ENCODE peak calls at places on chromosome 14, in four cellular contexts. One of them, this sample, is unnamed.

GRCh38 chr14:38137005-38137404 is 70.7 kb upstream of the SSTR1 start:
- DNase-seq in naive thymus-derived CD4-positive, alpha-beta T cell: no peak
- DNase-seq in OCI-LY7: no peak
- DNase-seq in lung: no peak
- DNase-seq in this sample: no peak

GRCh38 chr14:34059925-34060746 is 109.3 kb upstream of the EGLN3 start:
- DNase-seq in OCI-LY7: no peak
- DNase-seq in naive thymus-derived CD4-positive, alpha-beta T cell: peak; percentile 77
- DNase-seq in lung: peak; percentile 49
- DNase-seq in this sample: peak; percentile 72

GRCh38 chr14:100906420-100906819 is 2.9 kb upstream of the RTL1 start:
- DNase-seq in naive thymus-derived CD4-positive, alpha-beta T cell: no peak
- DNase-seq in lung: no peak
- DNase-seq in OCI-LY7: peak; percentile 26
- DNase-seq in this sample: no peak

GRCh38 chr14:24296341-24297157 is 3.0 kb downstream of the DHRS1 start:
- DNase-seq in lung: peak; percentile 71
- DNase-seq in naive thymus-derived CD4-positive, alpha-beta T cell: peak; percentile 63
- DNase-seq in OCI-LY7: peak; percentile 76
- DNase-seq in this sample: peak; percentile 84

GRCh38 chr14:96204151-96205058 is at the start of gene BDKRB2:
- DNase-seq in OCI-LY7: no peak
- DNase-seq in naive thymus-derived CD4-positive, alpha-beta T cell: no peak
- DNase-seq in lung: peak; percentile 70
- DNase-seq in this sample: no peak

GRCh38 chr14:74804219-74804825 is 41.2 kb downstream of the YLPM1 start:
- DNase-seq in lung: no peak
- DNase-seq in OCI-LY7: peak; percentile 57
- DNase-seq in naive thymus-derived CD4-positive, alpha-beta T cell: no peak
- DNase-seq in this sample: no peak

GRCh38 chr14:105839425-105840265 is 313.3 kb downstream of the TMEM121 start:
- DNase-seq in naive thymus-derived CD4-positive, alpha-beta T cell: no peak
- DNase-seq in OCI-LY7: no peak
- DNase-seq in lung: no peak
- DNase-seq in this sample: no peak

GRCh38 chr14:77409131-77409533 is 14.2 kb downstream of the NOXRED1 start:
- DNase-seq in lung: no peak
- DNase-seq in OCI-LY7: peak; percentile 34
- DNase-seq in naive thymus-derived CD4-positive, alpha-beta T cell: no peak
- DNase-seq in this sample: no peak

GRCh38 chr14:22226381-22226780 is 362.6 kb downstream of the DAD1 start:
- DNase-seq in OCI-LY7: peak; percentile 27
- DNase-seq in naive thymus-derived CD4-positive, alpha-beta T cell: no peak
- DNase-seq in lung: no peak
- DNase-seq in this sample: peak; percentile 61

GRCh38 chr14:96271421-96271762 is 15.4 kb downstream of the BDKRB1 start:
- DNase-seq in naive thymus-derived CD4-positive, alpha-beta T cell: no peak
- DNase-seq in OCI-LY7: no peak
- DNase-seq in lung: no peak
- DNase-seq in this sample: no peak

GRCh38 chr14:104135121-104135903 is 3.1 kb upstream of the KIF26A start:
- DNase-seq in lung: no peak
- DNase-seq in OCI-LY7: no peak
- DNase-seq in naive thymus-derived CD4-positive, alpha-beta T cell: no peak
- DNase-seq in this sample: no peak

GRCh38 chr14:74085047-74085637 is 386 bp downstream of the LIN52 start:
- DNase-seq in OCI-LY7: peak; percentile 12
- DNase-seq in naive thymus-derived CD4-positive, alpha-beta T cell: no peak
- DNase-seq in lung: no peak
- DNase-seq in this sample: no peak

GRCh38 chr14:23375527-23376251 is 1.2 kb upstream of the CMTM5 start:
- DNase-seq in OCI-LY7: no peak
- DNase-seq in lung: no peak
- DNase-seq in naive thymus-derived CD4-positive, alpha-beta T cell: no peak
- DNase-seq in this sample: no peak

GRCh38 chr14:71362282-71362681 is 455.0 kb downstream of the PCNX1 start:
- DNase-seq in naive thymus-derived CD4-positive, alpha-beta T cell: no peak
- DNase-seq in OCI-LY7: no peak
- DNase-seq in lung: no peak
- DNase-seq in this sample: no peak

GRCh38 chr14:71361335-71361734 is 454.1 kb downstream of the PCNX1 start:
- DNase-seq in lung: no peak
- DNase-seq in naive thymus-derived CD4-positive, alpha-beta T cell: no peak
- DNase-seq in OCI-LY7: no peak
- DNase-seq in this sample: no peak

GRCh38 chr14:71363961-71364360 is 456.7 kb downstream of the PCNX1 start:
- DNase-seq in lung: no peak
- DNase-seq in OCI-LY7: no peak
- DNase-seq in naive thymus-derived CD4-positive, alpha-beta T cell: no peak
- DNase-seq in this sample: no peak

GRCh38 chr14:71361874-71362273 is 454.6 kb downstream of the PCNX1 start:
- DNase-seq in naive thymus-derived CD4-positive, alpha-beta T cell: no peak
- DNase-seq in OCI-LY7: no peak
- DNase-seq in lung: no peak
- DNase-seq in this sample: no peak

GRCh38 chr14:71362920-71363584 is 455.8 kb downstream of the PCNX1 start:
- DNase-seq in lung: no peak
- DNase-seq in naive thymus-derived CD4-positive, alpha-beta T cell: no peak
- DNase-seq in OCI-LY7: no peak
- DNase-seq in this sample: no peak
- H3K4me1 ChIP-seq in lung: peaks cover 3% of the 10 kb centered on the region
- H3K4me1 ChIP-seq in naive thymus-derived CD4-positive, alpha-beta T cell: peaks cover 6% of the 10 kb centered on the region
- H3K4me1 ChIP-seq in OCI-LY7: peaks cover 24% of the 10 kb centered on the region
- H3K4me1 ChIP-seq in this sample: no peaks in the 10 kb centered on the region

DNA sequence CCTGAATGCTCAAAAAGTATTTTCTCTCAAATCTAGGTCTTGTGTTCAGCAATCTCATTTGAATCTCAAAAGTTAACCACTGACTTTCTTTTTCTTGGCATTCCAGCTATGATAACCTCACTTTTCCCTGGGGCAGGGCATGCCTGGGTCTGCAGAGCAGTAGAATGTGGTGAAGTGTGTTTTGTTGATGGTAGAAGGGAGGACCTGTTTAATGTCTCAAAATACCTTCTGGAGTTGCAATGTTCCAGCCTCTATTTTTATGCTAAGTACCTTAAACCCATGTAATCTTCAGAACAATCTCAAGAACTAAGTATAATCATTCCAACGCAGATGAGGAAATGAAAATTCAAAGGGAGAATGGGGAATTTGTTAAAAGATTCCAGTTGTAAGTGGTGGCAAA is 82.1 kb upstream of the FUT8 start:
- DNase-seq in lung: no peak
- DNase-seq in OCI-LY7: no peak
- DNase-seq in naive thymus-derived CD4-positive, alpha-beta T cell: no peak
- DNase-seq in this sample: no peak
- H3K27ac ChIP-seq in lung: no peak overlapping the region
- H3K27ac ChIP-seq in OCI-LY7: peak overlapping the region; percentile 54
- H3K27ac ChIP-seq in naive thymus-derived CD4-positive, alpha-beta T cell: no peak overlapping the region
- H3K27ac ChIP-seq in this sample: no peak overlapping the region

GRCh38 chr14:99872786-99873440 is 79.7 kb downstream of the EML1 start:
- DNase-seq in naive thymus-derived CD4-positive, alpha-beta T cell: no peak
- DNase-seq in lung: peak; percentile 14
- DNase-seq in OCI-LY7: no peak
- DNase-seq in this sample: no peak
- H3K4me1 ChIP-seq in naive thymus-derived CD4-positive, alpha-beta T cell: no peaks in the 10 kb centered on the region
- H3K4me1 ChIP-seq in lung: no peaks in the 10 kb centered on the region
- H3K4me1 ChIP-seq in OCI-LY7: no peaks in the 10 kb centered on the region
- H3K4me1 ChIP-seq in this sample: no peaks in the 10 kb centered on the region

GRCh38 chr14:59292028-59292427 is 103.6 kb downstream of the DAAM1 start:
- DNase-seq in naive thymus-derived CD4-positive, alpha-beta T cell: no peak
- DNase-seq in OCI-LY7: no peak
- DNase-seq in lung: no peak
- DNase-seq in this sample: no peak
- H3K27ac ChIP-seq in naive thymus-derived CD4-positive, alpha-beta T cell: no peak overlapping the region
- H3K27ac ChIP-seq in OCI-LY7: no peak overlapping the region
- H3K27ac ChIP-seq in lung: no peak overlapping the region
- H3K27ac ChIP-seq in this sample: no peak overlapping the region

GRCh38 chr14:68779761-68780323 is 13.0 kb downstream of the ZFP36L1 start:
- DNase-seq in lung: no peak
- DNase-seq in naive thymus-derived CD4-positive, alpha-beta T cell: peak; percentile 43
- DNase-seq in OCI-LY7: no peak
- DNase-seq in this sample: peak; percentile 77
- H3K4me1 ChIP-seq in lung: peaks cover 17% of the 10 kb centered on the region
- H3K4me1 ChIP-seq in naive thymus-derived CD4-positive, alpha-beta T cell: peaks cover 55% of the 10 kb centered on the region
- H3K4me1 ChIP-seq in OCI-LY7: peaks cover 24% of the 10 kb centered on the region
- H3K4me1 ChIP-seq in this sample: peaks cover 89% of the 10 kb centered on the region

GRCh38 chr14:64955297-64955696 is 12.8 kb upstream of the GPX2 start:
- DNase-seq in lung: no peak
- DNase-seq in OCI-LY7: no peak
- DNase-seq in naive thymus-derived CD4-positive, alpha-beta T cell: no peak
- DNase-seq in this sample: no peak

GRCh38 chr14:64958201-64958600 is 13.9 kb downstream of the RAB15 start:
- DNase-seq in naive thymus-derived CD4-positive, alpha-beta T cell: no peak
- DNase-seq in lung: no peak
- DNase-seq in OCI-LY7: no peak
- DNase-seq in this sample: no peak

GRCh38 chr14:64956697-64957412 is 14.3 kb upstream of the GPX2 start:
- DNase-seq in lung: no peak
- DNase-seq in OCI-LY7: no peak
- DNase-seq in naive thymus-derived CD4-positive, alpha-beta T cell: no peak
- DNase-seq in this sample: no peak

GRCh38 chr14:64960762-64961276 is 11.3 kb downstream of the RAB15 start:
- DNase-seq in lung: no peak
- DNase-seq in OCI-LY7: no peak
- DNase-seq in naive thymus-derived CD4-positive, alpha-beta T cell: no peak
- DNase-seq in this sample: no peak

DNA sequence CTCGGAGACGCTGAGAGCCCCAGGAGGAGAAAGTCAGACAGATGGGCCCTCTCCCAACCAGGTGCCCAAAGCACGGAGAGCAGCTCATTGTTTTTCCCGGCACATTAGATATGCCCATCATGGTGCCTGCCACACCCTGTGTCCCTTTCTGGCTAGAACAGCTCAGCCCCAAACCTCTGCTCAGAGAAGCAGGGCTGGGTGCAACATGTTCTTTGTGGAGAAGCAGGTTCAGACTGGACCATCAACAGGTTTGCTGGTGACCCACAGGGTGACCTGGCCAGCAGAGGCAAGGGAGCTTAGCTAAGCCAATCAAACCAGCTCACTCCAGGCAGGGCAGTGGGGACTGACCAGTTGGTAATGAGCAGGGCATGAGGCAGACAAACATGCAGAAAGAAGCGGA is 13.4 kb downstream of the RAB15 start:
- DNase-seq in OCI-LY7: no peak
- DNase-seq in naive thymus-derived CD4-positive, alpha-beta T cell: no peak
- DNase-seq in lung: no peak
- DNase-seq in this sample: no peak
- H3K27ac ChIP-seq in OCI-LY7: no peak overlapping the region
- H3K27ac ChIP-seq in naive thymus-derived CD4-positive, alpha-beta T cell: no peak overlapping the region
- H3K27ac ChIP-seq in lung: no peak overlapping the region
- H3K27ac ChIP-seq in this sample: no peak overlapping the region

GRCh38 chr14:99245541-99246511 is 26.2 kb downstream of the BCL11B start:
- DNase-seq in lung: no peak
- DNase-seq in naive thymus-derived CD4-positive, alpha-beta T cell: no peak
- DNase-seq in OCI-LY7: no peak
- DNase-seq in this sample: no peak
- H3K4me1 ChIP-seq in lung: peaks cover 4% of the 10 kb centered on the region
- H3K4me1 ChIP-seq in naive thymus-derived CD4-positive, alpha-beta T cell: peaks cover 74% of the 10 kb centered on the region
- H3K4me1 ChIP-seq in OCI-LY7: no peaks in the 10 kb centered on the region
- H3K4me1 ChIP-seq in this sample: peaks cover 94% of the 10 kb centered on the region

DNA sequence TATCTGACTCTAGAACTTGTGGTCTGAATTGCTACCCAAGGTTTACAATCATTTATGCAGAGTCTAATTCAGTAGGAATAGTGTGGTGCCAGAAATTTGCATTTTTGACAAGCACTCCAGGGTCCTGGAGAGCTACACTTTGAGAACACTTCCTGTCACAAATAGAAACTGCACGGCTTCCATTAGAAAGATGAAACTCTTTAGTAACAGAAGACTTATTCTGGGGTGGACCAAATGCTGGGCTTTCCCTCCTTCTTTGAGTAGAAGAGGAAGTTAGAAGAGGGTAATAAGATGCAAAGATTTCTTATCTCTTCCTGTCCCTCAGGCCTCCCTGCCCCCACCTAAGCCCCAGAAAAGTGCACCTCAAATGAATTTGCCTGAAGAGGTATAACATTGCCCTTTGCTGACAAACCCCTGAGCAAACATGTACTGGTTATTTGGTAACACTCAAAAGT is 28.4 kb downstream of the DGLUCY start:
- DNase-seq in OCI-LY7: peak; percentile 63
- DNase-seq in naive thymus-derived CD4-positive, alpha-beta T cell: no peak
- DNase-seq in lung: no peak
- DNase-seq in this sample: no peak
- H3K27ac ChIP-seq in OCI-LY7: peak overlapping the region; percentile 60
- H3K27ac ChIP-seq in naive thymus-derived CD4-positive, alpha-beta T cell: no peak overlapping the region
- H3K27ac ChIP-seq in lung: no peak overlapping the region
- H3K27ac ChIP-seq in this sample: peak overlapping the region; percentile 62

This sample was measured in CD4-positive, CD25-positive, alpha-beta regulatory T cell.